ENCODE peak calls at places on chromosomes 2 and 18, in seven cellular contexts. Q is ovary, I is GM23338, R is fibroblast of lung, N is choroid plexus epithelial cell, X is thoracic aorta, G is SJSA1. V is an unnamed sample.

GRCh38 chr2:191333911-191334357 is 88.7 kb downstream of the MYO1B start:
- DNase-seq in N (peak), Q (no peak), X (peak), R (peak), G (peak), I (no peak), V (no peak)

GRCh38 chr2:215771241-215771640 is 242.1 kb downstream of the MREG start:
- DNase-seq in G (no peak), X (no peak), N (peak), Q (no peak), I (no peak), R (peak), V (no peak)

GRCh38 chr2:159508140-159508539 is 108.2 kb downstream of the BAZ2B start:
- DNase-seq in R (no peak), G (no peak), X (no peak), Q (no peak), I (no peak), N (no peak), V (no peak)

GRCh38 chr2:191352536-191352935 is 107.3 kb downstream of the MYO1B start:
- DNase-seq in I (no peak), R (peak), Q (no peak), G (peak), X (no peak), N (peak), V (no peak)

GRCh38 chr18:59994357-59994756 is 94.6 kb downstream of the PMAIP1 start:
- DNase-seq in Q (no peak), X (no peak), N (peak), G (no peak), R (peak), I (peak), V (no peak)

GRCh38 chr18:41714872-41715271 is 240.2 kb upstream of the PIK3C3 start:
- DNase-seq in Q (no peak), G (no peak), X (no peak), N (no peak), I (no peak), R (no peak), V (no peak)

GRCh38 chr2:33106115-33106514 is 159.4 kb downstream of the LTBP1 start:
- DNase-seq in G (no peak), Q (no peak), I (no peak), R (no peak), X (no peak), N (no peak), V (no peak)

GRCh38 chr2:136135924-136136906 is 18.3 kb upstream of the CXCR4 start:
- DNase-seq in Q (no peak), X (no peak), G (no peak), R (no peak), N (no peak), I (no peak), V (no peak)

GRCh38 chr2:9163306-9164111 is 43.1 kb upstream of the ASAP2 start:
- DNase-seq in R (peak), N (peak), X (no peak), Q (no peak), I (no peak), G (peak), V (no peak)

GRCh38 chr2:42421601-42422252 is 60.7 kb upstream of the COX7A2L start:
- DNase-seq in N (peak), I (no peak), Q (no peak), X (no peak), G (peak), R (peak), V (no peak)

GRCh38 chr2:37523861-37524362 is 147.5 kb downstream of the CDC42EP3 start:
- DNase-seq in G (no peak), N (peak), I (no peak), X (peak), R (peak), Q (peak), V (no peak)

GRCh38 chr2:48174503-48174902 is 268.2 kb upstream of the FBXO11 start:
- DNase-seq in G (no peak), I (no peak), X (no peak), N (no peak), Q (no peak), R (no peak), V (no peak)

GRCh38 chr2:155519731-155520130 is 812.8 kb downstream of the NR4A2 start:
- DNase-seq in N (no peak), R (no peak), Q (no peak), X (no peak), G (no peak), I (no peak), V (no peak)

GRCh38 chr18:49481317-49481716 is 5.7 kb downstream of the C18orf32 start:
- DNase-seq in G (no peak), Q (no peak), X (no peak), N (no peak), I (no peak), R (no peak), V (no peak)

GRCh38 chr2:27143285-27143684 is 4.1 kb upstream of the PRR30 start:
- DNase-seq in N (no peak), I (no peak), X (no peak), Q (no peak), G (no peak), R (no peak), V (no peak)

GRCh38 chr2:225788571-225788970 is 389.1 kb downstream of the NYAP2 start:
- DNase-seq in X (no peak), G (no peak), I (no peak), Q (no peak), R (no peak), N (no peak), V (no peak)

GRCh38 chr2:241037498-241037897 is 39.1 kb downstream of the SNED1 start:
- DNase-seq in N (no peak), X (no peak), R (no peak), G (no peak), I (no peak), Q (no peak), V (no peak)

GRCh38 chr2:218323526-218324472 is 31.5 kb upstream of the TMBIM1 start:
- DNase-seq in G (peak), N (peak), X (no peak), I (peak), R (peak), Q (peak), V (no peak)

GRCh38 chr18:42168487-42168886 is 213.5 kb downstream of the PIK3C3 start:
- DNase-seq in G (peak), R (no peak), N (no peak), I (no peak), Q (no peak), X (no peak), V (no peak)

GRCh38 chr18:26464128-26465011 is 84.0 kb downstream of the KCTD1 start:
- DNase-seq in X (no peak), N (no peak), Q (no peak), R (no peak), G (no peak), I (no peak), V (no peak)

GRCh38 chr2:152238021-152238420 is 62.5 kb upstream of the STAM2 start:
- DNase-seq in R (no peak), X (no peak), N (no peak), Q (no peak), I (no peak), G (no peak), V (no peak)

DNA sequence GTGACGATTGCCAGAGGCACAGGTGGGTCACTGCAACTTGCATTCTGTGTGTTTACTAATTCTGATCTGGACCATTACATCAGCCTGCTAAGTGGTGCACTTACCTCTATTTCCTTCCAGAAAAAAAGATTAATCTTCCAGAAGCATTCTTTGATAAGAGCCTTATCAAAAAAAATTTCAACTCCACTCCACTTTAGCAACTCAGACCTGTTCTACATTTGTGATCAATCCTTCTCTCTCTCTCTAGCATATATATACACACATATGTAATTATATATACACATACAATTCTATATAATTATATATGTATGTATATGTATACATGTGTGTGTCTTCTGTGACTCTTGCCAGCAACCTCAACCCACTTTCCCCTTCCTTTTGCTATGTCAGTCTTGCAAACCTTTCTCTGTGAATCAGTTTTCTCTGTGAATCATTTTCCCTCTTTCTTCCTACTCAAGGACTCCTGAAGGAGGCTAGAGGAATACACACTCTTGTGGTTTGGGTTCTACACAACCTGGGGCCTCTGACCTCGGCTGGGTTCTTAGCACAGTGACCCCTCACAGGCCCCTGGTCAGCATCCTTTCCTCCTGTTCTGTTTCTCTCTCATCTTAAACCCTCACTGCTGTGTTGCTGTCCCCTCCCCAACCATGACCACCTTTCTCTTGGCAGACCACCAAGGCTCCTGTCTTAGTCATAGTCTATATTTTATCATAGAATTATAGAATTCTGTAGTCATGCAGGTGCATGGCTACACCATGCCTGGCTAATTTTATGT is 130.4 kb upstream of the PELI1 start:
- DNase-seq in R (no peak), Q (no peak), G (no peak), I (no peak), X (no peak), N (no peak), V (no peak)
- H3K4me3 ChIP-seq in R (no peak), Q (no peak), G (no peak), I (peak), X (peak), N (no peak), V (no peak)

GRCh38 chr2:164213916-164214315 is 407.4 kb downstream of the GRB14 start:
- DNase-seq in G (no peak), I (no peak), Q (no peak), N (no peak), X (no peak), R (no peak), V (no peak)
- H3K4me3 ChIP-seq in G (no peak), I (no peak), Q (no peak), N (no peak), X (no peak), R (no peak), V (no peak)

GRCh38 chr2:18519991-18520604 is 40.4 kb downstream of the RDH14 start:
- DNase-seq in Q (no peak), R (no peak), I (no peak), N (no peak), G (no peak), X (no peak), V (no peak)

GRCh38 chr2:18516112-18516511 is 44.3 kb downstream of the RDH14 start:
- DNase-seq in G (peak), R (peak), N (peak), I (peak), Q (no peak), X (no peak), V (no peak)

GRCh38 chr2:18520605-18521031 is 39.8 kb downstream of the RDH14 start:
- DNase-seq in N (peak), I (peak), X (peak), Q (peak), R (peak), G (peak), V (peak)

GRCh38 chr2:18521084-18521483 is 39.4 kb downstream of the RDH14 start:
- DNase-seq in X (no peak), Q (no peak), R (no peak), N (no peak), G (no peak), I (no peak), V (no peak)

DNA sequence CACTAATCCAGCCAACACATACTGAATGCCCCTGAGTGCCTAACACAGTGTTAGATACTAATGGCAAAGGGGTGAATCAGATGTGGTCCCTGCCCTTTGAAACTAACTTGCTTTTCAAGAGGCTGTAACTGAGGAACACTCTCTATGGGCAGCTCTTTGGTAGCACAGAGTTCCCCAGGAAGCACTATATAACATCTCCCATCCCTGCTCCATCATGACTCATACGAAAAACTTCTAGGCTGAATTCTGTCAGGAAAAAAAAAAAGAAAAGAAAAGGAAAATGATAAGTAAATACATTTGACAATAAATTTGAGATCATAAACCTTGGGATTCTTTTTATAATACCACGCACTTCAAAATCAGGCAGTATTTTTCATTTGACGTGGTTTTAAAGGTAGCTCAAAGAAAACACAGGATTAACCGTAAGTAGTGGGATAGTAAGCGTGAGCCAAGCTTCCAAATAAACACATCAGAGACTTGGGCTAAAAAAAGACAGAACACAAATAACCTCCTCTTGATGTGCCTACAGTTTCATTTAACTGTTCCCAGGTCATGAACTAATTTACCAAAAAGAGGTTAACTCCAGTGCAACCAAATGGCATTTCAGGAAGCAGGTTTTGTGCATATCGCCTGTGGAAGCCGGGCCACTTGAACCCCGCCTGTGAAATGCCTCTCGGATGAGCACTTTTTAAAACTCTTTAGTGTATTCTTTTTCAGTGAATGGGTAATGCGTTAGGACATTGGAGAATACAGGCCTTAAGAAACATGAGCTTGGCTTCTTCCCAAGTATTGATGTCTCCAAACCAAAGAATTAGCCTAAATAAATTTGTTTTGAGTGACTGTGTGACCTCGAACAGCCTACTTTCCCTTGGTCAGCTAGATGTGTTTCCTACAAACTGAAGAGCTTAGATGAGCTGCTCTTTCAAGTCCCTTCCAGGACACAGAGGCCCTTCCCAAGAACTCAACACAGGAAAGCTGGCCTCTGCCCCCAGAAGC is 42.0 kb downstream of the RDH14 start:
- DNase-seq in G (peak), N (peak), X (no peak), R (peak), Q (no peak), I (no peak), V (no peak)
- H3K4me3 ChIP-seq in G (no peak), N (no peak), X (peak), R (no peak), Q (no peak), I (no peak), V (no peak)

GRCh38 chr2:211611061-211611518 is 927.5 kb downstream of the ERBB4 start:
- DNase-seq in X (no peak), R (no peak), G (peak), I (peak), Q (no peak), N (no peak), V (no peak)
- H3K4me3 ChIP-seq in X (no peak), R (no peak), G (peak), I (no peak), Q (no peak), N (no peak), V (no peak)

GRCh38 chr2:54499666-54500065 is 43.5 kb downstream of the SPTBN1 start:
- DNase-seq in N (peak), X (no peak), G (no peak), I (no peak), R (peak), Q (peak), V (no peak)

GRCh38 chr2:54502731-54503130 is 46.6 kb downstream of the SPTBN1 start:
- DNase-seq in N (no peak), R (no peak), X (no peak), Q (no peak), G (no peak), I (no peak), V (no peak)

GRCh38 chr2:54497738-54498680 is 41.9 kb downstream of the SPTBN1 start:
- DNase-seq in N (peak), X (no peak), Q (peak), I (peak), G (no peak), R (peak), V (no peak)

GRCh38 chr2:54503192-54503591 is 47.1 kb downstream of the SPTBN1 start:
- DNase-seq in R (peak), Q (peak), G (peak), N (peak), I (peak), X (no peak), V (no peak)

GRCh38 chr2:54500404-54501147 is 44.4 kb downstream of the SPTBN1 start:
- DNase-seq in G (no peak), I (no peak), X (no peak), Q (peak), R (no peak), N (no peak), V (no peak)
- H3K4me3 ChIP-seq in G (no peak), I (no peak), X (no peak), Q (no peak), R (no peak), N (no peak), V (no peak)